ENCODE peak calls at places on chromosomes 16 and 17, in four cellular contexts. Y, G, X and A are unnamed samples.

GRCh38 chr17:30483159-30483558 is 6.0 kb downstream of the GOSR1 start:
- DNase-seq in X (no peak), G (no peak), Y (no peak), A (no peak)

GRCh38 chr16:72198021-72198420 is 26.1 kb upstream of the PMFBP1 start:
- DNase-seq in X (no peak), Y (no peak), G (peak; percentile 65), A (no peak)

GRCh38 chr17:36611345-36612072 is 10.1 kb downstream of the MRM1 start:
- DNase-seq in X (no peak), G (peak; percentile 37), Y (no peak), A (no peak)

GRCh38 chr17:68288804-68289203 is 2.1 kb downstream of the SLC16A6 start:
- DNase-seq in X (no peak), G (no peak), Y (no peak), A (no peak)

GRCh38 chr16:4693956-4694663 is 748 bp downstream of the NUDT16L1 start:
- DNase-seq in G (peak; percentile 8), X (no peak), Y (peak; percentile 79), A (peak; percentile 57)

GRCh38 chr17:489758-490329 is 137.2 kb upstream of the RPH3AL start:
- DNase-seq in Y (peak; percentile 70), G (no peak), X (peak; percentile 39), A (peak; percentile 60)

GRCh38 chr17:68600881-68601564 is at the start of gene FAM20A:
- DNase-seq in G (no peak), Y (peak; percentile 91), X (peak; percentile 76), A (peak; percentile 87)

GRCh38 chr17:6755731-6756184 is at the start of gene XAF1:
- DNase-seq in G (peak; percentile 26), Y (peak; percentile 71), X (peak; percentile 49), A (peak; percentile 46)

GRCh38 chr17:4648741-4649140 is 7.3 kb upstream of the ALOX15 start:
- DNase-seq in Y (peak; percentile 2), G (no peak), X (no peak), A (no peak)

GRCh38 chr17:76793775-76794174 is 55.9 kb downstream of the MFSD11 start:
- DNase-seq in G (no peak), X (no peak), Y (no peak), A (no peak)

GRCh38 chr17:59825533-59826316 is 67.0 kb downstream of the TUBD1 start:
- DNase-seq in Y (no peak), G (no peak), X (no peak), A (no peak)

GRCh38 chr16:66274335-66275110 is 92.0 kb upstream of the CDH5 start:
- DNase-seq in G (no peak), Y (no peak), X (no peak), A (no peak)

GRCh38 chr16:1527836-1528811 is 5.3 kb upstream of the TMEM204 start:
- DNase-seq in Y (no peak), G (no peak), X (no peak), A (no peak)

GRCh38 chr17:50583636-50584035 is 23.1 kb downstream of the CACNA1G start:
- DNase-seq in Y (no peak), X (no peak), G (no peak), A (no peak)

GRCh38 chr16:25747160-25747758 is 55.5 kb downstream of the HS3ST4 start:
- DNase-seq in Y (no peak), G (no peak), X (no peak), A (no peak)

GRCh38 chr16:72474511-72475123 is 302.7 kb upstream of the PMFBP1 start:
- DNase-seq in Y (no peak), X (no peak), G (peak; percentile 16), A (no peak)

GRCh38 chr17:46154151-46154816 is 38.9 kb downstream of the KANSL1 start:
- DNase-seq in Y (no peak), G (no peak), X (no peak), A (no peak)

DNA sequence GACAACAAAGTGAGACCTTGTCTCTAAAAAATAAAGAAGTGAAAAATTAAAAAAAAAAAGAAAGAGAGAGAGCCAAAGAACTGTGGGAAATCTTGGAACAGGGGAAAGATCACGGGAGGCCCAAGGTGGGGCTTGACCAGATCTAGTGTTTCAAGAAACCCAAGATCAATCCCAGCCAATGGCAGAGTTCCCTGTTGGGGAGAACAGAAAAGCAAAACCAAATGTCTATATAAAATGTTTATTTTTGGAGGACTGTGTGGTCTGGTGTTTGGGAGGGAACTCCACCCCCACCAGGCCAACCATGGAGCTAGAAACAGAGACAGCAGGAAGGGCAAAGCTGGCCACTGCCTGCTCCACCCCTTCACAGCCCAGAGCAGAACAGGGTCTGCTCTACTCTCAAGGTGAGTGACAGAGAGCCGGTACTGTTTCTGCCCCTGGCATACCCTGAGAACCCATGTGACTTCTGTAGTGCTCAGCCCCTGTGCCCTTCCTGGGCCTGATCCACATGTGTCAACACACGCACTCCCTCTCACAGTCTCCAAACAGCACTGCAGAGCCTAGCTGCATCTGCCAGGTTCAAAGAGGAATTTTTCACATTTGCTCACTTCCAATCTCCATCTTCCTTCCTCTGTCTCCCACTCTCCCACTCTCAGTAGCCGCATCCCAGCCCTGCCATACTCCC is 3.7 kb downstream of the TMEM101 start:
- DNase-seq in G (peak; percentile 60), X (no peak), Y (no peak), A (no peak)
- H3K27me3 ChIP-seq in G (no peaks in the 10 kb centered on the region), X (no peaks in the 10 kb centered on the region), Y (no peaks in the 10 kb centered on the region), A (peaks cover 4% of the 10 kb centered on the region)

GRCh38 chr17:74642995-74643394 is 19.5 kb upstream of the CD300E start:
- DNase-seq in X (no peak), Y (peak; percentile 18), G (no peak), A (no peak)

GRCh38 chr17:74641224-74641948 is 17.8 kb upstream of the CD300E start:
- DNase-seq in Y (peak; percentile 51), G (no peak), X (no peak), A (no peak)

GRCh38 chr17:74643826-74644225 is 20.3 kb upstream of the CD300E start:
- DNase-seq in G (no peak), X (no peak), Y (no peak), A (no peak)

GRCh38 chr17:74641949-74642298 is 18.4 kb upstream of the CD300E start:
- DNase-seq in Y (no peak), G (no peak), X (no peak), A (no peak)

DNA sequence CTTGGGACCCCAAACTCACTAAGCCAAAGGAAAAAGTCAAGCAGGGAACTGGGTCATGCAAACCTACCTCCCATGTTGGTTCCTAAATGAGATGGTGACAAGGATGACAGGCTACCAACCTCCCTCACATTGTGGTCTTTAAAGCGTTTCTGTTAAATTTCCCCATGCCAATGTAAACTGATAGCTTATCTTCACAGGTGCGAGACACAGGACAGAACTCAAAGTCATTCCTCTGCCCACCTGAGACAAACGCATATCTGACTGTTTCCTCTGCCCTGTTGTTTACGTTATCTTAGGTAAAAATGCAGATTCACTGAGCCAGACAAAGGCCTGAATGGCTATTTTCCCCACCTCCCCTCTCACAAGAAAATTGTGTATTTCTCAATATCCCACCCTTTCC is 19.0 kb upstream of the CD300E start:
- DNase-seq in X (no peak), Y (no peak), G (no peak), A (no peak)
- H3K4me3 ChIP-seq in X (no peak overlapping the region), Y (no peak overlapping the region), G (no peak overlapping the region), A (no peak overlapping the region)

DNA sequence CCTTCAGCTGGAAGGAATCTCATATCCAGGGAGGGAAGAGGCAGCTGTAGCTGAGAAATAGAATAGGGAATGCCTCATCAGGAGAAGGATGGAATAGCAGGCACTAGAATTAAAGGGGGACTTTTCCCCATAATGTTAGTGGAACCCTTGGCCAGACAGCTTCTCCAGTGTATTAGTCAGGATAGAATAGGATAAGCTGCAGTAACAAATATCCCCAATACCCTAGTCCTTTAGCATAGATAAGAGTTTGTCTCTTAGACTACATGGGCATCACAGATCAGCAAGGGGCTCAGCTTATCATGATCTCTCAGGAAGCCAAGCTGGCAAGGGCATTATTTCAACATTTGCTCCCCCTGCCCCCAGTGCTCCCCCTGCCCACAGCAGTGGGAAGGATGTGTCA is 44.7 kb upstream of the RPL38 start:
- DNase-seq in Y (no peak), G (no peak), X (no peak), A (no peak)
- TF ChIP-seq CTCF in Y (no peak), G (no peak), X (no peak), A (no peak)

GRCh38 chr16:70552675-70553074 is 29.1 kb downstream of the SF3B3 start:
- DNase-seq in X (no peak), Y (no peak), G (no peak), A (no peak)
- H3K27me3 ChIP-seq in X (no peaks in the 10 kb centered on the region), Y (no peaks in the 10 kb centered on the region), G (no peaks in the 10 kb centered on the region), A (no peaks in the 10 kb centered on the region)

GRCh38 chr17:79987187-79987889 is 48.3 kb downstream of the TBC1D16 start:
- DNase-seq in G (no peak), X (no peak), Y (no peak), A (no peak)

GRCh38 chr17:79987890-79988162 is 47.8 kb downstream of the TBC1D16 start:
- DNase-seq in X (no peak), G (no peak), Y (no peak), A (no peak)

GRCh38 chr17:79989106-79989835 is 46.4 kb downstream of the TBC1D16 start:
- DNase-seq in Y (no peak), G (no peak), X (no peak), A (no peak)

GRCh38 chr17:79986441-79987186 is 49.1 kb downstream of the TBC1D16 start:
- DNase-seq in X (no peak), G (no peak), Y (no peak), A (no peak)

GRCh38 chr17:79988163-79988971 is 47.3 kb downstream of the TBC1D16 start:
- DNase-seq in Y (no peak), G (peak; percentile 55), X (no peak), A (peak; percentile 78)
- H3K4me3 ChIP-seq in Y (no peak overlapping the region), G (peak overlapping the region; percentile 37), X (no peak overlapping the region), A (no peak overlapping the region)

DNA sequence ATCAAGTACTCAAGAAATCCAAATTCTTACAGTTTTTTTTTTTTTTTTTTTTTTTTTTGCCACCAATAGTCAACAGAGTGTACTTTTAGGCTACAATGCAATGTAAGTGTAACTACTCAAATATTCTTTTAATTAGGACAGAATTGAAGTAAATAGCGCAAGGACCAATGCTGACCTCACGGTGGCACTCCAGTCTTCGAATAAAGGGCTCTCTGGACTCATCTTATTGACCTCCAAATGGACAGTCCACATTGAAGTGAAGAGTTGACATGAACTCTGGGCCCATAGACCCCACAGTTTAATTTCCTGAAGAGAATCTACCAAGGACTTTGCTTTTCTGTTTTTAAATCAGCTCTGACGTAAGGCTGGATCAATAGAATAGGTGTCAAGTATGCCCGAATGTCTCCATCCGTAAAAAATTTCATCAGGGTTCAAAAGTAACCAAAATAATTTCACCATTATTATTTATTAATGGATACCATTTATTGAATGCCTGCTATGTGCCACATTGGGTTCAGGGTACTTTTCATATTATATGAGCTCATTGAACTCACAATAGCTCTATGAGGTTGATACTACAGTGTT is 7.3 kb upstream of the DDX52 start:
- DNase-seq in Y (no peak), G (no peak), X (no peak), A (no peak)
- TF ChIP-seq CTCF in Y (peak; percentile 32), G (peak; percentile 52), X (no peak), A (no peak)

GRCh38 chr17:26775219-26775822 is 518.6 kb upstream of the WSB1 start:
- DNase-seq in G (no peak), X (no peak), Y (peak; percentile 51), A (no peak)
- H3K27me3 ChIP-seq in G (no peaks in the 10 kb centered on the region), X (peaks cover 10% of the 10 kb centered on the region), Y (peaks cover 4% of the 10 kb centered on the region), A (no peaks in the 10 kb centered on the region)